ENCODE peak calls at places on chromosomes 7 and 10, in five cellular contexts. H is CD8-positive, alpha-beta T cell; P is aorta; J is GM23338; N is NCI-H510A treated with DMSO at 0.1 percent for 48 hours. X is an unnamed sample.

GRCh38 chr7:92044148-92044547 is 90.1 kb downstream of the CYP51A1 start:
- DNase-seq in H (no peak), P (no peak), J (no peak), N (no peak), X (no peak)

GRCh38 chr7:18607025-18607424 is 111.5 kb downstream of the HDAC9 start:
- DNase-seq in H (no peak), P (no peak), J (no peak), N (no peak), X (no peak)

GRCh38 chr10:96236090-96236478 is 35.3 kb downstream of the BLNK start:
- DNase-seq in H (no peak), P (no peak), J (no peak), N (no peak), X (no peak)

GRCh38 chr7:74203157-74203556 is 6.6 kb upstream of the LAT2 start:
- DNase-seq in H (no peak), P (no peak), J (peak), N (no peak), X (no peak)

GRCh38 chr7:100706672-100707311 is 871 bp downstream of the POP7 start:
- DNase-seq in H (no peak), P (no peak), J (peak), N (no peak), X (no peak)

GRCh38 chr10:77456414-77456813 is 181.2 kb downstream of the KCNMA1 start:
- DNase-seq in H (no peak), P (no peak), J (no peak), N (peak), X (no peak)

GRCh38 chr7:5351508-5352265 is 68.9 kb downstream of the SLC29A4 start:
- DNase-seq in H (no peak), P (no peak), J (peak), N (no peak), X (no peak)

GRCh38 chr10:100579261-100579660 is 43.5 kb downstream of the HIF1AN start:
- DNase-seq in H (peak), P (no peak), J (no peak), N (no peak), X (no peak)

GRCh38 chr7:134602921-134603394 is 43.7 kb upstream of the BPGM start:
- DNase-seq in H (no peak), P (no peak), J (no peak), N (no peak), X (no peak)

GRCh38 chr7:87316846-87317545 is 28.5 kb upstream of the CROT start:
- DNase-seq in H (no peak), P (no peak), J (no peak), N (peak), X (no peak)

GRCh38 chr10:50593523-50593922 is 30.2 kb downstream of the SGMS1 start:
- DNase-seq in H (no peak), P (no peak), J (no peak), N (no peak), X (no peak)

GRCh38 chr10:112687647-112688046 is 240.6 kb downstream of the VTI1A start:
- DNase-seq in H (no peak), P (no peak), J (no peak), N (no peak), X (no peak)